ENCODE peak calls at places on chromosomes 2 and 18, in eight cellular contexts. One of them, this sample, is unnamed.

GRCh38 chr18:63844254-63844653 is 43.3 kb upstream of the SERPINB2 start:
- DNase-seq in A549: no peak
- DNase-seq in foreskin keratinocyte: no peak
- DNase-seq in AG10803: peak; percentile 64
- DNase-seq in GM13976: no peak
- DNase-seq in hepatocyte: peak; percentile 48
- DNase-seq in AG04450: no peak
- DNase-seq in heart right ventricle: no peak
- DNase-seq in this sample: no peak

GRCh38 chr18:3329471-3329870 is 67.5 kb downstream of the MYL12B start:
- DNase-seq in foreskin keratinocyte: peak; percentile 82
- DNase-seq in AG04450: no peak
- DNase-seq in hepatocyte: no peak
- DNase-seq in AG10803: no peak
- DNase-seq in heart right ventricle: no peak
- DNase-seq in A549: no peak
- DNase-seq in GM13976: no peak
- DNase-seq in this sample: no peak

GRCh38 chr2:235330775-235331438 is 162.9 kb upstream of the AGAP1 start:
- DNase-seq in GM13976: no peak
- DNase-seq in AG04450: peak; percentile 68
- DNase-seq in hepatocyte: no peak
- DNase-seq in A549: peak; percentile 76
- DNase-seq in foreskin keratinocyte: peak; percentile 85
- DNase-seq in heart right ventricle: no peak
- DNase-seq in AG10803: peak; percentile 86
- DNase-seq in this sample: no peak

GRCh38 chr2:7111626-7112025 is 194.4 kb downstream of the RNF144A start:
- DNase-seq in A549: no peak
- DNase-seq in GM13976: no peak
- DNase-seq in foreskin keratinocyte: peak; percentile 80
- DNase-seq in hepatocyte: no peak
- DNase-seq in AG04450: no peak
- DNase-seq in AG10803: no peak
- DNase-seq in heart right ventricle: no peak
- DNase-seq in this sample: no peak

GRCh38 chr18:67639872-67640271 is 123.4 kb upstream of the DSEL start:
- DNase-seq in AG04450: no peak
- DNase-seq in hepatocyte: no peak
- DNase-seq in GM13976: no peak
- DNase-seq in A549: no peak
- DNase-seq in AG10803: no peak
- DNase-seq in heart right ventricle: no peak
- DNase-seq in foreskin keratinocyte: no peak
- DNase-seq in this sample: no peak

GRCh38 chr2:20438334-20439192 is 8.3 kb upstream of the RHOB start:
- DNase-seq in foreskin keratinocyte: peak; percentile 73
- DNase-seq in AG04450: no peak
- DNase-seq in heart right ventricle: no peak
- DNase-seq in AG10803: peak; percentile 65
- DNase-seq in hepatocyte: peak; percentile 52
- DNase-seq in A549: peak; percentile 78
- DNase-seq in GM13976: no peak
- DNase-seq in this sample: no peak

GRCh38 chr18:46395795-46396194 is 261.2 kb downstream of the LOXHD1 start:
- DNase-seq in foreskin keratinocyte: no peak
- DNase-seq in AG04450: no peak
- DNase-seq in GM13976: no peak
- DNase-seq in heart right ventricle: no peak
- DNase-seq in AG10803: no peak
- DNase-seq in A549: no peak
- DNase-seq in hepatocyte: no peak
- DNase-seq in this sample: no peak

GRCh38 chr2:238587776-238588660 is 161.3 kb downstream of the ASB1 start:
- DNase-seq in AG04450: no peak
- DNase-seq in heart right ventricle: no peak
- DNase-seq in hepatocyte: peak; percentile 2
- DNase-seq in GM13976: no peak
- DNase-seq in foreskin keratinocyte: no peak
- DNase-seq in A549: no peak
- DNase-seq in AG10803: no peak
- DNase-seq in this sample: no peak

GRCh38 chr2:233002829-233003657 is 10.0 kb downstream of the NGEF start:
- DNase-seq in heart right ventricle: no peak
- DNase-seq in AG10803: no peak
- DNase-seq in GM13976: no peak
- DNase-seq in hepatocyte: no peak
- DNase-seq in AG04450: no peak
- DNase-seq in A549: no peak
- DNase-seq in foreskin keratinocyte: no peak
- DNase-seq in this sample: no peak

GRCh38 chr2:208047840-208048239 is 22.5 kb upstream of the PLEKHM3 start:
- DNase-seq in AG04450: no peak
- DNase-seq in A549: no peak
- DNase-seq in heart right ventricle: no peak
- DNase-seq in hepatocyte: no peak
- DNase-seq in AG10803: no peak
- DNase-seq in foreskin keratinocyte: no peak
- DNase-seq in GM13976: no peak
- DNase-seq in this sample: no peak

GRCh38 chr2:42863751-42864150 is 71.4 kb upstream of the HAAO start:
- DNase-seq in A549: no peak
- DNase-seq in foreskin keratinocyte: no peak
- DNase-seq in AG04450: no peak
- DNase-seq in hepatocyte: no peak
- DNase-seq in heart right ventricle: no peak
- DNase-seq in GM13976: no peak
- DNase-seq in AG10803: no peak
- DNase-seq in this sample: no peak

GRCh38 chr18:78875268-78875997 is 104.2 kb upstream of the SALL3 start:
- DNase-seq in A549: no peak
- DNase-seq in hepatocyte: peak; percentile 40
- DNase-seq in heart right ventricle: no peak
- DNase-seq in foreskin keratinocyte: no peak
- DNase-seq in AG10803: no peak
- DNase-seq in GM13976: peak; percentile 58
- DNase-seq in AG04450: no peak
- DNase-seq in this sample: peak; percentile 25

GRCh38 chr18:13834501-13835015 is 10.6 kb downstream of the MC5R start:
- DNase-seq in AG10803: no peak
- DNase-seq in GM13976: no peak
- DNase-seq in AG04450: no peak
- DNase-seq in foreskin keratinocyte: no peak
- DNase-seq in A549: no peak
- DNase-seq in hepatocyte: no peak
- DNase-seq in heart right ventricle: no peak
- DNase-seq in this sample: no peak

GRCh38 chr2:58405341-58405740 is 164.2 kb upstream of the FANCL start:
- DNase-seq in A549: no peak
- DNase-seq in AG04450: no peak
- DNase-seq in heart right ventricle: no peak
- DNase-seq in GM13976: no peak
- DNase-seq in AG10803: no peak
- DNase-seq in hepatocyte: no peak
- DNase-seq in foreskin keratinocyte: no peak
- DNase-seq in this sample: no peak

GRCh38 chr2:100283724-100284501 is 38.4 kb downstream of the LONRF2 start:
- DNase-seq in foreskin keratinocyte: no peak
- DNase-seq in hepatocyte: no peak
- DNase-seq in heart right ventricle: no peak
- DNase-seq in A549: no peak
- DNase-seq in GM13976: no peak
- DNase-seq in AG10803: no peak
- DNase-seq in AG04450: no peak
- DNase-seq in this sample: no peak

GRCh38 chr2:180358458-180358857 is 351.4 kb upstream of the CWC22 start:
- DNase-seq in GM13976: no peak
- DNase-seq in hepatocyte: no peak
- DNase-seq in heart right ventricle: no peak
- DNase-seq in AG10803: no peak
- DNase-seq in AG04450: no peak
- DNase-seq in foreskin keratinocyte: no peak
- DNase-seq in A549: no peak
- DNase-seq in this sample: no peak

GRCh38 chr18:79792096-79792987 is 5.4 kb upstream of the KCNG2 start:
- DNase-seq in AG10803: no peak
- DNase-seq in GM13976: no peak
- DNase-seq in heart right ventricle: no peak
- DNase-seq in hepatocyte: no peak
- DNase-seq in A549: no peak
- DNase-seq in foreskin keratinocyte: no peak
- DNase-seq in AG04450: no peak
- DNase-seq in this sample: no peak

GRCh38 chr18:36095936-36096519 is 28.7 kb upstream of the RPRD1A start:
- DNase-seq in AG10803: peak; percentile 76
- DNase-seq in GM13976: peak; percentile 46
- DNase-seq in foreskin keratinocyte: peak; percentile 57
- DNase-seq in hepatocyte: peak; percentile 68
- DNase-seq in A549: peak; percentile 10
- DNase-seq in heart right ventricle: no peak
- DNase-seq in AG04450: peak; percentile 54
- DNase-seq in this sample: no peak
- TF ChIP-seq CTCF in AG10803: peak; percentile 67
- TF ChIP-seq CTCF in GM13976: no peak
- TF ChIP-seq CTCF in foreskin keratinocyte: peak; percentile 82
- TF ChIP-seq CTCF in hepatocyte: peak; percentile 72
- TF ChIP-seq CTCF in A549: peak; percentile 66
- TF ChIP-seq CTCF in heart right ventricle: peak; percentile 72
- TF ChIP-seq CTCF in AG04450: peak; percentile 55
- TF ChIP-seq CTCF in this sample: peak; percentile 80

GRCh38 chr2:113253453-113253852 is 25.3 kb downstream of the PAX8 start:
- DNase-seq in A549: no peak
- DNase-seq in GM13976: no peak
- DNase-seq in hepatocyte: no peak
- DNase-seq in AG10803: no peak
- DNase-seq in foreskin keratinocyte: peak; percentile 71
- DNase-seq in heart right ventricle: no peak
- DNase-seq in AG04450: no peak
- DNase-seq in this sample: no peak

GRCh38 chr2:113251118-113251517 is 27.6 kb downstream of the PAX8 start:
- DNase-seq in GM13976: no peak
- DNase-seq in A549: no peak
- DNase-seq in AG10803: no peak
- DNase-seq in heart right ventricle: no peak
- DNase-seq in hepatocyte: no peak
- DNase-seq in foreskin keratinocyte: no peak
- DNase-seq in AG04450: no peak
- DNase-seq in this sample: no peak

GRCh38 chr2:113255140-113256070 is 23.3 kb downstream of the PAX8 start:
- DNase-seq in A549: no peak
- DNase-seq in foreskin keratinocyte: no peak
- DNase-seq in AG10803: no peak
- DNase-seq in GM13976: no peak
- DNase-seq in hepatocyte: no peak
- DNase-seq in AG04450: no peak
- DNase-seq in heart right ventricle: no peak
- DNase-seq in this sample: no peak

GRCh38 chr2:113248997-113249770 is 29.5 kb downstream of the PAX8 start:
- DNase-seq in hepatocyte: peak; percentile 81
- DNase-seq in foreskin keratinocyte: peak; percentile 72
- DNase-seq in AG04450: peak; percentile 42
- DNase-seq in A549: peak; percentile 67
- DNase-seq in AG10803: peak; percentile 76
- DNase-seq in GM13976: peak; percentile 88
- DNase-seq in heart right ventricle: peak; percentile 80
- DNase-seq in this sample: peak; percentile 78

GRCh38 chr2:113252047-113252582 is 26.6 kb downstream of the PAX8 start:
- DNase-seq in A549: no peak
- DNase-seq in foreskin keratinocyte: no peak
- DNase-seq in GM13976: no peak
- DNase-seq in AG10803: no peak
- DNase-seq in hepatocyte: no peak
- DNase-seq in heart right ventricle: no peak
- DNase-seq in AG04450: no peak
- DNase-seq in this sample: no peak
- TF ChIP-seq CTCF in A549: no peak
- TF ChIP-seq CTCF in foreskin keratinocyte: no peak
- TF ChIP-seq CTCF in GM13976: no peak
- TF ChIP-seq CTCF in AG10803: no peak
- TF ChIP-seq CTCF in hepatocyte: no peak
- TF ChIP-seq CTCF in heart right ventricle: no peak
- TF ChIP-seq CTCF in AG04450: no peak
- TF ChIP-seq CTCF in this sample: no peak

GRCh38 chr18:54899500-54899899 is 59.8 kb downstream of the CCDC68 start:
- DNase-seq in A549: no peak
- DNase-seq in GM13976: no peak
- DNase-seq in AG10803: no peak
- DNase-seq in hepatocyte: no peak
- DNase-seq in heart right ventricle: no peak
- DNase-seq in AG04450: no peak
- DNase-seq in foreskin keratinocyte: no peak
- DNase-seq in this sample: no peak
- TF ChIP-seq CTCF in A549: no peak
- TF ChIP-seq CTCF in GM13976: no peak
- TF ChIP-seq CTCF in AG10803: no peak
- TF ChIP-seq CTCF in hepatocyte: no peak
- TF ChIP-seq CTCF in heart right ventricle: no peak
- TF ChIP-seq CTCF in AG04450: no peak
- TF ChIP-seq CTCF in foreskin keratinocyte: no peak
- TF ChIP-seq CTCF in this sample: no peak

GRCh38 chr18:62569081-62569480 is 46.3 kb downstream of the ZCCHC2 start:
- DNase-seq in AG10803: no peak
- DNase-seq in hepatocyte: no peak
- DNase-seq in heart right ventricle: no peak
- DNase-seq in AG04450: no peak
- DNase-seq in A549: no peak
- DNase-seq in foreskin keratinocyte: no peak
- DNase-seq in GM13976: no peak
- DNase-seq in this sample: no peak

GRCh38 chr18:62571037-62571436 is 48.2 kb downstream of the ZCCHC2 start:
- DNase-seq in foreskin keratinocyte: no peak
- DNase-seq in A549: no peak
- DNase-seq in GM13976: no peak
- DNase-seq in AG04450: no peak
- DNase-seq in AG10803: no peak
- DNase-seq in heart right ventricle: no peak
- DNase-seq in hepatocyte: no peak
- DNase-seq in this sample: no peak

GRCh38 chr18:62566818-62567217 is 44.0 kb downstream of the ZCCHC2 start:
- DNase-seq in heart right ventricle: no peak
- DNase-seq in hepatocyte: no peak
- DNase-seq in foreskin keratinocyte: no peak
- DNase-seq in AG04450: no peak
- DNase-seq in GM13976: no peak
- DNase-seq in AG10803: no peak
- DNase-seq in A549: no peak
- DNase-seq in this sample: no peak

GRCh38 chr18:62564044-62564443 is 41.2 kb downstream of the ZCCHC2 start:
- DNase-seq in GM13976: no peak
- DNase-seq in A549: no peak
- DNase-seq in AG04450: no peak
- DNase-seq in hepatocyte: no peak
- DNase-seq in foreskin keratinocyte: no peak
- DNase-seq in AG10803: no peak
- DNase-seq in heart right ventricle: no peak
- DNase-seq in this sample: no peak

DNA sequence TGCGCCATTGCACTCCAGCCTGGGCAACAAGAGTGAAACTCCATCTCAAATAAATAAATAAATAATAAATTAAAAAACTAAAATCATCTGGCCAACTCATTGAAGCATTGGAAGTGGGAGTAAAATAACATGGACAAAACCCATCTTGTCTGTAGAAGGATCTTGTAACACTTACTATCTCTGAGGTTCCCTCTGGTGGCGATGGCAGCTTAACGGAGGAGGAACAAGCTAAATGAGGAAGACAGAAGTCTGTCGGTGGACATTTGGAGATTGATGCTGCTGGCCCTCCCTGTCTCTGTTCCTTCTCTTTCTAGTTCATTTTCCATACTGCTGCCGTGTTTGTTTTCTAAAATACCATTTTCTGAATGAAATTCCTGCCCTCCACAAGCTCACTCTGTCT is 43.4 kb downstream of the ZCCHC2 start:
- DNase-seq in foreskin keratinocyte: no peak
- DNase-seq in GM13976: no peak
- DNase-seq in hepatocyte: peak; percentile 19
- DNase-seq in AG10803: peak; percentile 36
- DNase-seq in heart right ventricle: peak; percentile 37
- DNase-seq in AG04450: no peak
- DNase-seq in A549: peak; percentile 13
- DNase-seq in this sample: no peak
- TF ChIP-seq CTCF in foreskin keratinocyte: peak; percentile 42
- TF ChIP-seq CTCF in GM13976: no peak
- TF ChIP-seq CTCF in hepatocyte: peak; percentile 23
- TF ChIP-seq CTCF in AG10803: peak; percentile 40
- TF ChIP-seq CTCF in heart right ventricle: peak; percentile 49
- TF ChIP-seq CTCF in AG04450: peak; percentile 23
- TF ChIP-seq CTCF in A549: peak; percentile 11
- TF ChIP-seq CTCF in this sample: peak; percentile 47